ENCODE peak calls at places on chromosomes 2 and 18, in nine cellular contexts. R is lower lobe of right lung, S is cardiac muscle cell, W is body of pancreas, K is transverse colon, N is neural progenitor cell, E is adrenal gland, I is esophagus squamous epithelium, V is stomach. T is an unnamed sample. For H3K4me1, the result is how much of the 10 kb centered on the place peaks cover.

GRCh38 chr18:9661564-9661963 is 46.5 kb upstream of the RAB31 start:
- DNase-seq in R (no peak), S (no peak), W (no peak), K (no peak), N (no peak), E (no peak), I (no peak), V (no peak), T (no peak)

GRCh38 chr2:11541693-11542274 is 7.9 kb downstream of the GREB1 start:
- DNase-seq in R (no peak), S (no peak), W (no peak), K (no peak), N (no peak), E (no peak), I (no peak), V (no peak), T (no peak)

GRCh38 chr2:212535963-212536362 is 2.6 kb downstream of the ERBB4 start:
- DNase-seq in R (no peak), S (no peak), W (no peak), K (no peak), N (peak), E (no peak), I (no peak), V (no peak), T (no peak)

GRCh38 chr2:33086400-33087015 is 139.8 kb downstream of the LTBP1 start:
- DNase-seq in R (no peak), S (no peak), W (peak), K (peak), N (no peak), E (peak), I (no peak), V (peak), T (no peak)

GRCh38 chr2:102229141-102229764 is 42.4 kb downstream of the IL1RL2 start:
- DNase-seq in R (no peak), S (no peak), W (no peak), K (no peak), N (no peak), E (no peak), I (no peak), V (no peak), T (no peak)

GRCh38 chr2:30113617-30114293 is 33.1 kb upstream of the YPEL5 start:
- DNase-seq in R (no peak), S (no peak), W (no peak), K (no peak), N (no peak), E (peak), I (no peak), V (no peak), T (no peak)

GRCh38 chr2:202353430-202353829 is 22.7 kb upstream of the BMPR2 start:
- DNase-seq in R (no peak), S (no peak), W (no peak), K (no peak), N (no peak), E (no peak), I (no peak), V (no peak), T (no peak)

GRCh38 chr18:65938592-65939372 is 188.0 kb downstream of the CDH7 start:
- DNase-seq in R (no peak), S (peak), W (peak), K (peak), N (peak), E (peak), I (no peak), V (no peak), T (no peak)

GRCh38 chr18:22272242-22272641 is 102.9 kb downstream of the GATA6 start:
- DNase-seq in R (no peak), S (no peak), W (no peak), K (no peak), N (no peak), E (no peak), I (no peak), V (no peak), T (no peak)

GRCh38 chr2:156181208-156181607 is 151.3 kb downstream of the NR4A2 start:
- DNase-seq in R (no peak), S (no peak), W (no peak), K (no peak), N (no peak), E (no peak), I (no peak), V (no peak), T (no peak)

GRCh38 chr2:54569745-54570296 is 113.7 kb downstream of the SPTBN1 start:
- DNase-seq in R (no peak), S (no peak), W (no peak), K (peak), N (peak), E (peak), I (no peak), V (peak), T (no peak)

GRCh38 chr2:165239230-165239629 is at the start of gene SCN2A:
- DNase-seq in R (no peak), S (peak), W (no peak), K (no peak), N (peak), E (peak), I (no peak), V (no peak), T (no peak)

GRCh38 chr18:9779630-9780029 is 71.5 kb downstream of the RAB31 start:
- DNase-seq in R (no peak), S (no peak), W (no peak), K (peak), N (no peak), E (peak), I (no peak), V (peak), T (no peak)

GRCh38 chr2:69018629-69019227 is 5.7 kb downstream of the ANTXR1 start:
- DNase-seq in R (no peak), S (no peak), W (no peak), K (no peak), N (no peak), E (no peak), I (no peak), V (no peak), T (no peak)
- H3K4me3 ChIP-seq in R (no peak), S (no peak), W (no peak), K (no peak), N (no peak), E (no peak), I (no peak), V (no peak), T (no peak)

DNA sequence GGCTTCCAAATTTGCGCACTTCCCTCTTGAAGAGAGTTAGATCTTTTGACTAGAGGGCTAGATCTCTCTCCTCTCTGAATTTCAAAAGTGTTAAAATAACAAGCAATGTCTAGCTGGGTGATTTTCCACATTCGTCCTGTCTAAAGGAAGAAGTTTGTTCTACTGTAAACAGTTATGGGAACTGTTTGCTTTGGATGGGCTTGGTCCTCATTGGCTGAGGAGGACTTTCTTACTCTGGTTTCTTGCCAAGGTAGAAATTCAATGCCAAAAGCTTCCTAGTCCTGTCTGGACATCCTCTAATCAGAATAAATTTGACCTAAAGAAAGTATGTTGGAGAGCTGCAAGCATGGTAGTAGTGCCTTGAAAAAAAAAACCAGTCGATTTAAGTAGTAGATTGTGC is 47.4 kb upstream of the RAPH1 start:
- DNase-seq in R (no peak), S (no peak), W (no peak), K (no peak), N (no peak), E (no peak), I (no peak), V (no peak), T (no peak)
- H3K4me1 ChIP-seq in R (half or more), S (under half), W (under half), K (half or more), N (under half), E (under half), I (half or more), V (half or more), T (under half)

GRCh38 chr18:48133675-48134251 is 203.3 kb upstream of the SMAD2 start:
- DNase-seq in R (no peak), S (no peak), W (peak), K (peak), N (no peak), E (peak), I (no peak), V (peak), T (no peak)

GRCh38 chr18:48136544-48137353 is 206.3 kb upstream of the SMAD2 start:
- DNase-seq in R (peak), S (peak), W (peak), K (peak), N (peak), E (no peak), I (no peak), V (peak), T (no peak)

GRCh38 chr18:48134609-48135008 is 204.2 kb upstream of the SMAD2 start:
- DNase-seq in R (no peak), S (no peak), W (no peak), K (no peak), N (no peak), E (no peak), I (no peak), V (no peak), T (no peak)

GRCh38 chr18:48136051-48136543 is 205.6 kb upstream of the SMAD2 start:
- DNase-seq in R (peak), S (peak), W (peak), K (peak), N (peak), E (peak), I (no peak), V (peak), T (no peak)

DNA sequence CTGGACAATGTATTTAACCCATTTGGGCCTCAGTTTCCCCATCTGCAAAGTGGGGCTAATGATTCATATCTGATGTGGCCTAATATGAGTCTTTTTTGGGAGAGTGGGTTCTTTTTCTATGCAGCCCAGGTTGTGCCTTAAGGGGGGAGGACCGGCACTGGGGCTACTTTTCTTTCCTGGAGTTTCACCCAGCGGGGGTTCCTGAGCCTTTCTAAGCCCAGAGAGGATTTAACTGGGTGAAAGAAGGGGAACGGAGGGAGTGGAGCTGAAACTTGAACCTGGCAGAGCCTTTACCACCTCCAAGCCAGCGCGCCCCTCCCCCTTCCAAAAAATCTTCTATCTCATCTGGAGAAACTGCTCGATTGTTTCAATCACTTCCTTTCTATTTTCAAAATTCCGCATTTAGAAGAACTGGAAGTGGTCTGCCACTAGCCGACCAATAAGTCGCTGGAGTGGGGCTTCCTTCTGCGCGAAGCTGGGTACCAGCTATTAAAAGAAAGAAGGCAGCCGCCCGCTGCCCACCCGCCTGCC is 205.0 kb upstream of the SMAD2 start:
- DNase-seq in R (no peak), S (no peak), W (no peak), K (no peak), N (no peak), E (no peak), I (no peak), V (no peak), T (no peak)
- H3K4me3 ChIP-seq in R (peak), S (peak), W (no peak), K (peak), N (peak), E (peak), I (peak), V (peak), T (peak)

GRCh38 chr2:69298261-69298660 is 88.8 kb downstream of the GFPT1 start:
- DNase-seq in R (no peak), S (no peak), W (no peak), K (no peak), N (no peak), E (peak), I (no peak), V (no peak), T (no peak)

GRCh38 chr2:69298862-69299261 is 88.2 kb downstream of the GFPT1 start:
- DNase-seq in R (no peak), S (no peak), W (no peak), K (no peak), N (no peak), E (peak), I (no peak), V (no peak), T (no peak)

GRCh38 chr2:69297216-69297615 is 89.8 kb downstream of the GFPT1 start:
- DNase-seq in R (no peak), S (no peak), W (no peak), K (no peak), N (no peak), E (no peak), I (no peak), V (no peak), T (no peak)

GRCh38 chr2:69299772-69300516 is 87.1 kb downstream of the GFPT1 start:
- DNase-seq in R (no peak), S (no peak), W (no peak), K (no peak), N (no peak), E (no peak), I (no peak), V (no peak), T (no peak)

DNA sequence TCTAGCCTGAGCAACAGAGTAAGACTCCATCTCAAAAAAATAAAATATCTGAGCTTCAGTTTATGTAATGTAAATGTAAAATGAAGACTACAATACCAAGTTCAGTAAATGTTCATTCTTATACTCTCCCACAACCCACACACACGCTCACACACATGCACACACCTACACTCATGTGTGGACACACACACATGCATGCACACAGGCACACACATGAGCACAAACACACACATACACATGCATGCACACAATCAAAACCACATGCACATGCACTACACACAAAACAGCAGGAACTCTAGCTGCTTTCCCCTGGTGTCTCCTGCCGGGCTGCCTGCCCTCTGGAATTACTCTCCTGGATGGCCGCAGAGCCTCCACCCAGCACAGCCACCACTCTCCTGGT is 90.6 kb downstream of the GFPT1 start:
- DNase-seq in R (no peak), S (no peak), W (no peak), K (no peak), N (no peak), E (no peak), I (no peak), V (no peak), T (no peak)
- H3K4me1 ChIP-seq in R (under half), S (under half), W (under half), K (under half), N (under half), E (under half), I (under half), V (under half), T (under half)

DNA sequence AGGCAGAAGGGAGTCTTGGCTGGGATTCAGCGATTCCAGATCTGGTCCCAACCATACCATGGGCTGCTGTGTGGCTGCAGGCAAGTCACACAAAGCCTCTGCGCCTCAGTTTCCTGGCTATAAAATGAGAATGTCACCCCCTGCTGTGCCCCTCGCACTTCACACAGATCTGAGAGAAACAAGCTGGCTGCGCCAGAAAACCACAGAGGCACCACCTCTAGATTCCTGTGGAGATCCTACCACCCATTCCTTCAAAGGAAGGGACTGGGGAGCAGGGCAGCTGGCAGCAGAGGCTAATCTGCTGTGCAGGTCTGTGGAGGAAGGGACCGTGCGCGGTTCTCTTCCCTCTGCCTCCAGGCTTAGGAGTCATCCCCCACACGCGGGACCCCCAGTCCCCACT is 19.8 kb downstream of the NEURL3 start:
- DNase-seq in R (no peak), S (no peak), W (peak), K (no peak), N (no peak), E (no peak), I (no peak), V (no peak), T (no peak)
- H3K4me3 ChIP-seq in R (peak), S (no peak), W (no peak), K (peak), N (no peak), E (peak), I (no peak), V (peak), T (peak)

GRCh38 chr18:63286926-63287325 is 32.6 kb downstream of the BCL2 start:
- DNase-seq in R (no peak), S (no peak), W (no peak), K (no peak), N (no peak), E (no peak), I (no peak), V (no peak), T (no peak)

GRCh38 chr18:63292844-63293683 is 26.5 kb downstream of the BCL2 start:
- DNase-seq in R (no peak), S (no peak), W (no peak), K (peak), N (no peak), E (no peak), I (peak), V (no peak), T (no peak)

GRCh38 chr18:63291278-63291677 is 28.3 kb downstream of the BCL2 start:
- DNase-seq in R (no peak), S (no peak), W (no peak), K (no peak), N (no peak), E (no peak), I (no peak), V (no peak), T (no peak)

GRCh38 chr18:63293930-63294329 is 25.6 kb downstream of the BCL2 start:
- DNase-seq in R (no peak), S (no peak), W (no peak), K (no peak), N (no peak), E (no peak), I (no peak), V (no peak), T (no peak)

DNA sequence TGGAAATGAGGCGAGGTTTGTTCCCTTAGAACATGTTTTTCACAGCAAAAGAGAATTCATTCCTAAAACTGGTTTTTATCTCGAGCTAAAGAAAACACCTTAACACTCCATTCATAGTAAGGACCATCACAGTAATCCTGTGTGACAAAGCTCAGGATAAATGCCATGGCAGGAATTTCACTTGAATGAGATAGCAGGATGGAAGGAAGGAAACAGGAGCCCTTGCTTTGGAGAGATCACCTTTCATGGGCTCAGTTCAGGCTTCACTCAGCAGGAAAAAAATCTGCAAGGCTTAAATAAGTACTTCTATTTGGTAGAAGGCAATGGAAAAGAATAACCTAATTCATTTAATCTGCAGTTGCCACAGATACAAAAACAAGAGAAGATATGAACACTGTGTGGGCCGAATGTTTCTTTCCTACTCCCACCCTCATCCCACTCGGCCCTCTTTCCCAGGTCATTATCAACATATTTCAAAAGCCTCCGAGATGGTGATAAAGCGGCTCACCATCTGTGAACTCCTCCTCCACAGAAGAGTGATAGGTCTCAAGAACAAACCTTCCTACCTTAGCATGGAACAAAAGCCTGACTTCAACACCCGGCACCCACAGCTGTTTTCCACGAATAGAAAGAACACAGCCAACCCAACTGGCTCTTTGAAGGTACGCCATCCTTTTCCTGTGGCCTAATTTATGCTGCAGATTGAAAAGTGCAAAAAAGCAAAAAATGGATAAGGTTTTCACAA is 28.9 kb downstream of the BCL2 start:
- DNase-seq in R (no peak), S (peak), W (no peak), K (no peak), N (peak), E (no peak), I (no peak), V (no peak), T (no peak)
- H3K4me1 ChIP-seq in R (under half), S (under half), W (under half), K (half or more), N (under half), E (under half), I (under half), V (half or more), T (half or more)

GRCh38 chr2:236570081-236570979 is 705 bp downstream of the ACKR3 start:
- DNase-seq in R (no peak), S (no peak), W (no peak), K (no peak), N (peak), E (no peak), I (no peak), V (no peak), T (no peak)
- H3K4me3 ChIP-seq in R (peak), S (peak), W (peak), K (peak), N (peak), E (peak), I (peak), V (peak), T (peak)

T was measured in thoracic aorta.